ENCODE peak calls at places on chromosomes 4 and X, in ten cellular contexts. T, J, H, E, A, U, S, W, D and V are unnamed samples.

GRCh38 chr4:73841243-73841925 is 4.9 kb downstream of the CXCL6 start:
- DNase-seq in T (no peak), J (no peak), H (peak), E (no peak), A (no peak), U (no peak), S (no peak), W (no peak), D (no peak), V (no peak)

GRCh38 chr4:82851902-82852750 is 38.8 kb downstream of the SEC31A start:
- DNase-seq in T (no peak), J (peak), H (peak), E (no peak), A (no peak), U (no peak), S (no peak), W (no peak), D (no peak), V (no peak)

GRCh38 chr4:1559896-1560650 is 124.0 kb downstream of the FAM53A start:
- DNase-seq in T (no peak), J (no peak), H (no peak), E (no peak), A (no peak), U (no peak), S (no peak), W (no peak), D (no peak), V (no peak)

GRCh38 chrX:49053223-49054072 is 5.4 kb upstream of the CCDC120 start:
- DNase-seq in T (peak), J (no peak), H (peak), E (no peak), A (peak), U (peak), S (no peak), W (peak), D (peak), V (peak)

GRCh38 chrX:110851780-110852179 is 56.2 kb upstream of the CHRDL1 start:
- DNase-seq in T (no peak), J (no peak), H (peak), E (no peak), A (no peak), U (no peak), S (no peak), W (no peak), D (no peak), V (no peak)

GRCh38 chrX:155216940-155217450 is 735 bp downstream of the VBP1 start:
- DNase-seq in T (no peak), J (no peak), H (no peak), E (no peak), A (peak), U (no peak), S (no peak), W (no peak), D (no peak), V (no peak)

GRCh38 chr4:110878413-110878812 is 255.5 kb upstream of the PITX2 start:
- DNase-seq in T (no peak), J (peak), H (no peak), E (no peak), A (no peak), U (no peak), S (no peak), W (no peak), D (no peak), V (no peak)

GRCh38 chr4:112726041-112726440 is 89.1 kb downstream of the LARP7 start:
- DNase-seq in T (no peak), J (no peak), H (no peak), E (no peak), A (no peak), U (no peak), S (no peak), W (no peak), D (no peak), V (no peak)

GRCh38 chr4:118557298-118557851 is 127.8 kb upstream of the METTL14 start:
- DNase-seq in T (no peak), J (peak), H (peak), E (no peak), A (no peak), U (no peak), S (no peak), W (no peak), D (peak), V (no peak)

GRCh38 chr4:188042191-188042590 is 46.6 kb downstream of the ZFP42 start:
- DNase-seq in T (no peak), J (no peak), H (no peak), E (no peak), A (no peak), U (no peak), S (no peak), W (no peak), D (no peak), V (no peak)

GRCh38 chr4:9971711-9972110 is 49.6 kb downstream of the SLC2A9 start:
- DNase-seq in T (no peak), J (no peak), H (no peak), E (no peak), A (no peak), U (no peak), S (no peak), W (no peak), D (peak), V (no peak)

GRCh38 chr4:107794001-107794400 is 30.7 kb upstream of the SGMS2 start:
- DNase-seq in T (no peak), J (no peak), H (no peak), E (no peak), A (no peak), U (no peak), S (no peak), W (no peak), D (no peak), V (no peak)

GRCh38 chrX:17038681-17039161 is 92.3 kb downstream of the REPS2 start:
- DNase-seq in T (no peak), J (no peak), H (peak), E (no peak), A (no peak), U (peak), S (no peak), W (peak), D (no peak), V (no peak)

GRCh38 chr4:117370944-117371665 is 285.7 kb upstream of the TRAM1L1 start:
- DNase-seq in T (no peak), J (no peak), H (no peak), E (no peak), A (no peak), U (no peak), S (no peak), W (no peak), D (no peak), V (no peak)

GRCh38 chrX:80648023-80648422 is 161.7 kb downstream of the BRWD3 start:
- DNase-seq in T (no peak), J (no peak), H (peak), E (no peak), A (no peak), U (no peak), S (no peak), W (no peak), D (no peak), V (no peak)

GRCh38 chr4:119525005-119525749 is 103.4 kb downstream of the PDE5A start:
- DNase-seq in T (no peak), J (no peak), H (peak), E (peak), A (no peak), U (no peak), S (peak), W (no peak), D (no peak), V (no peak)

GRCh38 chr4:85658766-85659439 is 184.0 kb downstream of the ARHGAP24 start:
- DNase-seq in T (no peak), J (no peak), H (peak), E (no peak), A (no peak), U (no peak), S (no peak), W (no peak), D (no peak), V (no peak)

GRCh38 chrX:72057331-72057730 is 74.4 kb downstream of the RTL5 start:
- DNase-seq in T (no peak), J (no peak), H (no peak), E (no peak), A (no peak), U (no peak), S (no peak), W (no peak), D (no peak), V (no peak)

GRCh38 chrX:73556159-73556558 is 6.8 kb upstream of the CHIC1 start:
- DNase-seq in T (no peak), J (no peak), H (no peak), E (no peak), A (no peak), U (no peak), S (no peak), W (no peak), D (no peak), V (no peak)

GRCh38 chr4:94298725-94299252 is 43.8 kb downstream of the HPGDS start:
- DNase-seq in T (no peak), J (no peak), H (no peak), E (no peak), A (no peak), U (no peak), S (peak), W (no peak), D (no peak), V (no peak)

GRCh38 chr4:1711055-1711905 is 839 bp downstream of the SLBP start:
- DNase-seq in T (peak), J (no peak), H (peak), E (no peak), A (no peak), U (peak), S (no peak), W (peak), D (peak), V (no peak)

DNA sequence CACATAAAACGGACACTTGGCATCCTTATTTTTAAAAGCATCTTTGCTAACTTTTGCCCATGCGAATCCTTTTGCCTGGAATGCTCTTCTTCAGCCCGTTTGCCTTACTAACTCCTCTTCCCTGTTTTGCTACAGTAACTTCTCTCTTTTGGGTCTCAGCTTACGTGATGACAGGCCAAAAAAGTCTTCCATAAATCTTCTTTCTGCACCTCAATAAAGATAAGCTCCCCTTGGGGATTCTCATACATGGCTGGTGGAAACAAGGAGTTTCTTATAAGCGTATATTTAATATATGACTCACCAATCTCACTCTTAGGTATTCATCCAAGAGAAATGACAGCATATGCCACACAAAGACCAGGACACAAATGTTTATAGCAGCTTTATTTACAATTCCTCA is 192.7 kb downstream of the RCHY1 start:
- DNase-seq in T (no peak), J (no peak), H (no peak), E (no peak), A (no peak), U (no peak), S (no peak), W (no peak), D (no peak), V (no peak)
- TF ChIP-seq CTCF in T (no peak), J (no peak), H (no peak), E (no peak), A (no peak), U (no peak), S (no peak), W (no peak), D (no peak), V (no peak)

GRCh38 chr4:4541040-4541631 is 712 bp downstream of the STX18 start:
- DNase-seq in T (peak), J (no peak), H (peak), E (no peak), A (no peak), U (no peak), S (no peak), W (no peak), D (peak), V (no peak)

GRCh38 chr4:4542824-4543485 is 1.1 kb upstream of the STX18 start:
- DNase-seq in T (no peak), J (no peak), H (no peak), E (no peak), A (peak), U (no peak), S (no peak), W (no peak), D (no peak), V (no peak)

DNA sequence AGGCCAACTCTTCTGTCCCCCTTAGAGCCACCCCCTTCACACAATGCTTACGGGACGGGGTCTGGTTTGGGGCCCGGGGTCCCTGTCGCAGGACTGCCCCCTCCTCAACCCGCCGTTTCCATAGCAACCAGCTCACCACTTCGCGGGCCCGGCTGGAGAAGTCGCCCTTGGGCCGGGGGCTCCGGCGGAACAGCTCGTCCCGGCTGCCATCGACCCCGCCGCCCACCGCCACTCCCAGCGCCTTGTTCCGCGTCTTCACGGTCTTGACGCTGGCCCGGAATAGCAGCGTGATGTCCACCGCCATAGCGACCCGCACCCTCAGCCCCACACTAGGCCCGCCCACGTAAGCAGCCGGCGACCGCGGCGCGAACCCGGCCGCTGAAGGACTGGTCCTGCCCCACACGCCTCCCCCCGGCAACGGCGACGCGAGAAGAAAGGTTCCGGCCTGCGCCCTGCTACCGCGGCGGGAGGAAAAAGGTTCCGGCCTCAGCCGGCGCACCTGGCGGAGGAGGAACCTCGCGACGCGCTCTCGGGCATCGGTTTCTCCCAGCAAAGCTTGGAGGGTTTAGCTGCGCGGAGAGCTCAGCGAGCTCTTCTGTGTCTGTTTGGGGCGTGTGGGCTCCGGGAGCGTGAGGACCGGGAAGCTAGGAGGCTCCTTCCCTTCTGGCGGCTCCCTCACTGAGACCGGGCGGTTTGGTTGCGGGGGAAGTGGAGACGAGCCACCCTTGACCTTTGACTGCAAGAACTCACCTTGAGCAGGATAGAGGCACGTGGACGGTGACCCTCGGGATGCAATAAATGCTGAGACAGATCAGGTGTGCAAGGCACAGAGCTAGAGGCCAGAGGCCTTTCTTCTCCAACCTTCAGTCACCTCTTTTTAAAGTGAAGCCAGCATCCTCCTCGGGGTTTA is at the start of gene STX18:
- DNase-seq in T (peak), J (peak), H (peak), E (peak), A (peak), U (peak), S (no peak), W (peak), D (peak), V (peak)
- TF ChIP-seq CTCF in T (no peak), J (no peak), H (no peak), E (no peak), A (no peak), U (no peak), S (no peak), W (peak), D (no peak), V (no peak)

GRCh38 chrX:19879742-19880378 is 7.5 kb downstream of the SH3KBP1 start:
- DNase-seq in T (no peak), J (no peak), H (no peak), E (no peak), A (no peak), U (no peak), S (no peak), W (no peak), D (peak), V (no peak)
- TF ChIP-seq CTCF in T (no peak), J (no peak), H (no peak), E (no peak), A (no peak), U (no peak), S (no peak), W (no peak), D (peak), V (no peak)

DNA sequence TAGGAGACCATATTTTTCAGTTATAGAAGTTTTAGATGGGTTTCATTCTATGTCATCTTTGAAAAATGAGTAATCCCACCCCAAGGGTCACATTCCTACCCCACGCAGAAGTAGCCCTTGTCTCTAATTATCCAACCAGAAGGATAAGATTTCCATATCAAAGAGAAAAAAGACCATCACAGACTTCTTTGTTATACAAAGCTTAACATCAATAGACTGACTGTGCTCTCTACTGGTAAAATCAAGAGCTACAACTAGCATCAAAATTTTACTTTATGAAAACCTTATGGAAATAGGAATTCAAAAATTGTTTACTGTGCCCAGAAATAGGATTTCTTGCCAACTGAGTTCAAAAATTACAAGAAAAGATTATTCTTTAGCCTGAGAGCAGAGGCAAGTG is 24.9 kb downstream of the TNMD start:
- DNase-seq in T (no peak), J (no peak), H (peak), E (no peak), A (no peak), U (no peak), S (no peak), W (no peak), D (no peak), V (no peak)
- TF ChIP-seq CTCF in T (no peak), J (no peak), H (no peak), E (no peak), A (no peak), U (no peak), S (no peak), W (no peak), D (no peak), V (no peak)

GRCh38 chrX:129323115-129323514 is 200.2 kb downstream of the SMARCA1 start:
- DNase-seq in T (no peak), J (no peak), H (peak), E (no peak), A (no peak), U (no peak), S (no peak), W (no peak), D (no peak), V (no peak)

GRCh38 chrX:129316461-129316860 is 206.8 kb downstream of the SMARCA1 start:
- DNase-seq in T (no peak), J (no peak), H (no peak), E (no peak), A (no peak), U (no peak), S (no peak), W (no peak), D (no peak), V (no peak)

GRCh38 chrX:129318375-129318774 is 204.9 kb downstream of the SMARCA1 start:
- DNase-seq in T (no peak), J (peak), H (peak), E (no peak), A (no peak), U (no peak), S (no peak), W (no peak), D (peak), V (no peak)
- TF ChIP-seq CTCF in T (no peak), J (peak), H (peak), E (peak), A (peak), U (no peak), S (peak), W (no peak), D (peak), V (no peak)